ENCODE peak calls at places on chromosome 1, in six cellular contexts. B, N, Q, J, A and U are unnamed samples.

GRCh38 chr1:3465935-3466321 is 11.5 kb downstream of the ARHGEF16 start:
- DNase-seq in B (no peak), N (no peak), Q (no peak), J (no peak), A (no peak), U (no peak)

GRCh38 chr1:183841950-183842816 is 37.3 kb downstream of the RGL1 start:
- DNase-seq in B (no peak), N (peak; percentile 98), Q (peak; percentile 62), J (peak; percentile 97), A (peak; percentile 97), U (peak; percentile 92)

GRCh38 chr1:20410555-20410954 is 75.5 kb downstream of the CAMK2N1 start:
- DNase-seq in B (no peak), N (no peak), Q (no peak), J (no peak), A (peak; percentile 35), U (peak; percentile 28)

GRCh38 chr1:211493133-211493864 is 1.3 kb upstream of the RD3 start:
- DNase-seq in B (no peak), N (no peak), Q (no peak), J (no peak), A (no peak), U (no peak)

GRCh38 chr1:207999274-207999915 is 88.5 kb upstream of the CD34 start:
- DNase-seq in B (no peak), N (no peak), Q (no peak), J (no peak), A (no peak), U (no peak)

GRCh38 chr1:159880435-159880834 is 18.0 kb upstream of the VSIG8 start:
- DNase-seq in B (no peak), N (no peak), Q (no peak), J (no peak), A (no peak), U (no peak)

GRCh38 chr1:47188901-47189785 is 693 bp downstream of the PDZK1IP1 start:
- DNase-seq in B (no peak), N (no peak), Q (no peak), J (no peak), A (no peak), U (no peak)

GRCh38 chr1:243496173-243496553 is 240.3 kb downstream of the SDCCAG8 start:
- DNase-seq in B (no peak), N (no peak), Q (no peak), J (no peak), A (no peak), U (no peak)

GRCh38 chr1:72007312-72007711 is 275.0 kb downstream of the NEGR1 start:
- DNase-seq in B (no peak), N (no peak), Q (no peak), J (no peak), A (no peak), U (no peak)

GRCh38 chr1:230797376-230798186 is 50.4 kb downstream of the CAPN9 start:
- DNase-seq in B (peak; percentile 37), N (peak; percentile 64), Q (peak; percentile 38), J (peak; percentile 81), A (peak; percentile 73), U (peak; percentile 78)

GRCh38 chr1:229263254-229263653 is 7.7 kb upstream of the RAB4A start:
- DNase-seq in B (no peak), N (no peak), Q (no peak), J (no peak), A (no peak), U (no peak)

DNA sequence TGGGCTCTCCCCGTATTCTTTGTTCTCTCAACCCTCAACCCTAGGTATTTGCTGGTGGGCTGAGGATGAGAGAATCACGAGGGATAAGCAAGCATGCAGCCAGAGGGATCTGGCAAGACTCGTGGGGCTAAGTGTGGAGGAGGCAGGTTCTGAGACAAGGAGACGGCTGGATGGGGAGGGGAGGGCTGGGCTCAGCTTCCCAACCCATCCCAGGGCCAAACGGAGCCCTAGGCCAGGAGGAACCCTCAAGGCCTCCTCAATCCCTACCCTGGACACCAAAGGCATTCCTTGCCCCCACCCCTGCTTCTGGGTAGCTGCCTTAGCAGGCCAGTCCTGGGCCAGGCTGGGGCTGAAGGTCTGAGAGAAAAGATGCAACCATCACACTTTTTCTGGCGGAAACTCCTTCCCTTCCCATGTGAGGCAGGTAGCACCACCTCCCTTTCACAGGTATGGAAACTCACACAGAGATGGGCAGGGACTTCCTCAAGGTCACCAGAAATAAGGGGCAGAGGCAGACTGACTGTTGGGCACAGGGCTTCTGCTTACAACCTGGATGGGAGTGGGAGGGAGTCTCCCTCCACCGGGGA is 6.2 kb downstream of the MEF2D start:
- DNase-seq in B (no peak), N (no peak), Q (no peak), J (no peak), A (no peak), U (no peak)
- H3K4me3 ChIP-seq in B (no peak overlapping the region), N (no peak overlapping the region), Q (no peak overlapping the region), J (no peak overlapping the region), A (no peak overlapping the region), U (no peak overlapping the region)

GRCh38 chr1:162371611-162372010 is 5.0 kb downstream of the SPATA46 start:
- DNase-seq in B (no peak), N (peak; percentile 82), Q (peak; percentile 53), J (no peak), A (peak; percentile 18), U (peak; percentile 52)

GRCh38 chr1:162373541-162374375 is 2.9 kb downstream of the SPATA46 start:
- DNase-seq in B (no peak), N (peak; percentile 82), Q (no peak), J (peak; percentile 55), A (peak; percentile 16), U (peak; percentile 54)

GRCh38 chr1:162372159-162373071 is 4.2 kb downstream of the SPATA46 start:
- DNase-seq in B (no peak), N (peak; percentile 39), Q (no peak), J (no peak), A (no peak), U (no peak)

GRCh38 chr1:162374406-162374805 is 2.2 kb downstream of the SPATA46 start:
- DNase-seq in B (no peak), N (no peak), Q (no peak), J (no peak), A (no peak), U (no peak)

GRCh38 chr1:162373072-162373427 is 3.6 kb downstream of the SPATA46 start:
- DNase-seq in B (no peak), N (no peak), Q (no peak), J (no peak), A (no peak), U (no peak)
- TF ChIP-seq CTCF in B (no peak), N (no peak), Q (no peak), J (no peak), A (no peak), U (no peak)

GRCh38 chr1:89780721-89781120 is 40.1 kb upstream of the LRRC8D start:
- DNase-seq in B (peak; percentile 43), N (peak; percentile 56), Q (peak; percentile 65), J (peak; percentile 53), A (peak; percentile 69), U (peak; percentile 65)

GRCh38 chr1:89779541-89779940 is 41.3 kb upstream of the LRRC8D start:
- DNase-seq in B (no peak), N (no peak), Q (no peak), J (no peak), A (no peak), U (no peak)

GRCh38 chr1:89786628-89787214 is 34.1 kb upstream of the LRRC8D start:
- DNase-seq in B (no peak), N (no peak), Q (no peak), J (no peak), A (no peak), U (no peak)

DNA sequence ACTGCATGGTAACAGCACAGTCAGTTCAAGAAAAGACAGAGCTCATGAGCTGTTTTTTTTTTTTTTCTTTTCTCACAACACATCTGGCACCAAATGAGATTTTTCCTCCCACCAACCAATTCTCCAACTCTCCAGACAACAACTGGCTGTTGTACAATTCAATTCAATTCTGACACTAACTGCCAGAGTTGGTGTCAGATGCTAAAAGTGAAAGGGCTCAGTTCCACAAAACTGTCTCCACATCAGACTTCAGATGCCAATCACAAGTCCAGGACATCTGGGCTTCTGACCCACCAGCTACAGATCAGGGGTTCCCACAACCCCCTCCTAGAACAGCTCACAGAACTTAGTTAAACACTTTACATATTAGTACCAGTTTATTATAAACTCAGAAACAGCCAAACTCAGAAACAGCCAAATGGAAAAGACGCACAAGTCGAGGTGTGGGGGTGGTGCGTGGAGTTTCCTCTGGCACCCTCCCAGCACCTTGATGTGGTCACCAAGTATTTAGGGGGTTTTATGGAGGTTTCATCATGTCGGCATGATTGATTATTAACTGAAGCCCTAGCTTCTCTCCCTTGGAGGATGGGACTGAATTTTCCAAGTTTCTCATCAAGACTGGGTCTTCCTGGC is 39.2 kb upstream of the LRRC8D start:
- DNase-seq in B (no peak), N (peak; percentile 56), Q (no peak), J (peak; percentile 32), A (no peak), U (no peak)
- H3K4me3 ChIP-seq in B (no peak overlapping the region), N (no peak overlapping the region), Q (no peak overlapping the region), J (no peak overlapping the region), A (no peak overlapping the region), U (no peak overlapping the region)

GRCh38 chr1:30106125-30106524 is 617.3 kb downstream of the MATN1 start:
- DNase-seq in B (no peak), N (peak; percentile 28), Q (peak; percentile 11), J (peak; percentile 38), A (peak; percentile 18), U (peak; percentile 37)
- TF ChIP-seq CTCF in B (peak; percentile 42), N (peak; percentile 19), Q (peak; percentile 42), J (peak; percentile 52), A (peak; percentile 52), U (peak; percentile 21)

GRCh38 chr1:118984086-118984989 is 3.8 kb downstream of the TBX15 start:
- DNase-seq in B (no peak), N (no peak), Q (no peak), J (no peak), A (peak; percentile 5), U (no peak)
- H3K4me3 ChIP-seq in B (no peak overlapping the region), N (peak overlapping the region; percentile 23), Q (no peak overlapping the region), J (no peak overlapping the region), A (no peak overlapping the region), U (no peak overlapping the region)

GRCh38 chr1:41726899-41727748 is 191.6 kb downstream of the HIVEP3 start:
- DNase-seq in B (no peak), N (no peak), Q (no peak), J (no peak), A (no peak), U (no peak)
- TF ChIP-seq CTCF in B (no peak), N (no peak), Q (no peak), J (no peak), A (no peak), U (no peak)

GRCh38 chr1:45584351-45585109 is 689 bp downstream of the NASP start:
- DNase-seq in B (no peak), N (peak; percentile 82), Q (peak; percentile 81), J (peak; percentile 92), A (peak; percentile 83), U (peak; percentile 90)

GRCh38 chr1:45583666-45584350 is at the start of gene NASP:
- DNase-seq in B (peak; percentile 53), N (peak; percentile 70), Q (no peak), J (peak; percentile 80), A (peak; percentile 68), U (peak; percentile 86)

GRCh38 chr1:45585110-45585426 is 1.2 kb downstream of the NASP start:
- DNase-seq in B (no peak), N (no peak), Q (no peak), J (no peak), A (no peak), U (no peak)

GRCh38 chr1:45586769-45587168 is 2.9 kb downstream of the NASP start:
- DNase-seq in B (no peak), N (no peak), Q (no peak), J (no peak), A (no peak), U (no peak)

GRCh38 chr1:45585496-45586075 is 1.7 kb downstream of the NASP start:
- DNase-seq in B (no peak), N (no peak), Q (no peak), J (no peak), A (no peak), U (no peak)
- H3K4me3 ChIP-seq in B (peak overlapping the region; percentile 97), N (peak overlapping the region; percentile 100), Q (no peak overlapping the region), J (peak overlapping the region; percentile 100), A (no peak overlapping the region), U (peak overlapping the region; percentile 87)